ENCODE peak calls at places on chromosome 18, in five cellular contexts. One of them, this sample, is unnamed.

GRCh38 chr18:34594243-34594642 is 115.9 kb upstream of the DTNA start:
- DNase-seq in RKO: no peak
- DNase-seq in HuH-7: no peak
- DNase-seq in cerebellar cortex: no peak
- DNase-seq in CD8-positive, alpha-beta memory T cell: no peak
- DNase-seq in this sample: no peak

GRCh38 chr18:65906621-65907034 is 155.8 kb downstream of the CDH7 start:
- DNase-seq in RKO: no peak
- DNase-seq in HuH-7: no peak
- DNase-seq in cerebellar cortex: no peak
- DNase-seq in CD8-positive, alpha-beta memory T cell: no peak
- DNase-seq in this sample: no peak

GRCh38 chr18:57294547-57294946 is 57.8 kb upstream of the ST8SIA3 start:
- DNase-seq in RKO: no peak
- DNase-seq in HuH-7: no peak
- DNase-seq in cerebellar cortex: no peak
- DNase-seq in CD8-positive, alpha-beta memory T cell: no peak
- DNase-seq in this sample: no peak

GRCh38 chr18:22710628-22711380 is 222.3 kb upstream of the RBBP8 start:
- DNase-seq in RKO: no peak
- DNase-seq in HuH-7: peak; percentile 24
- DNase-seq in cerebellar cortex: no peak
- DNase-seq in CD8-positive, alpha-beta memory T cell: no peak
- DNase-seq in this sample: no peak

GRCh38 chr18:32847719-32848118 is 74.9 kb upstream of the KLHL14 start:
- DNase-seq in RKO: no peak
- DNase-seq in HuH-7: no peak
- DNase-seq in cerebellar cortex: no peak
- DNase-seq in CD8-positive, alpha-beta memory T cell: no peak
- DNase-seq in this sample: no peak

GRCh38 chr18:61669320-61669719 is 223.5 kb downstream of the RNF152 start:
- DNase-seq in RKO: no peak
- DNase-seq in HuH-7: no peak
- DNase-seq in cerebellar cortex: no peak
- DNase-seq in CD8-positive, alpha-beta memory T cell: no peak
- DNase-seq in this sample: no peak

GRCh38 chr18:75247601-75248421 is 37.2 kb downstream of the TSHZ1 start:
- DNase-seq in RKO: peak; percentile 68
- DNase-seq in HuH-7: no peak
- DNase-seq in cerebellar cortex: peak; percentile 53
- DNase-seq in CD8-positive, alpha-beta memory T cell: peak; percentile 53
- DNase-seq in this sample: no peak

GRCh38 chr18:2912357-2913299 is 65.8 kb downstream of the EMILIN2 start:
- DNase-seq in RKO: no peak
- DNase-seq in HuH-7: no peak
- DNase-seq in cerebellar cortex: no peak
- DNase-seq in CD8-positive, alpha-beta memory T cell: no peak
- DNase-seq in this sample: no peak

GRCh38 chr18:39571511-39571910 is 2005.9 kb upstream of the CELF4 start:
- DNase-seq in RKO: peak; percentile 8
- DNase-seq in HuH-7: peak; percentile 4
- DNase-seq in cerebellar cortex: peak; percentile 5
- DNase-seq in CD8-positive, alpha-beta memory T cell: no peak
- DNase-seq in this sample: no peak

GRCh38 chr18:49788327-49788908 is 24.9 kb downstream of the ACAA2 start:
- DNase-seq in RKO: no peak
- DNase-seq in HuH-7: no peak
- DNase-seq in cerebellar cortex: no peak
- DNase-seq in CD8-positive, alpha-beta memory T cell: no peak
- DNase-seq in this sample: no peak

GRCh38 chr18:47249602-47250001 is 1.9 kb downstream of the SKOR2 start:
- DNase-seq in RKO: no peak
- DNase-seq in HuH-7: no peak
- DNase-seq in cerebellar cortex: no peak
- DNase-seq in CD8-positive, alpha-beta memory T cell: no peak
- DNase-seq in this sample: no peak

GRCh38 chr18:35239314-35239713 is 1.5 kb upstream of the ZNF397 start:
- DNase-seq in RKO: peak; percentile 30
- DNase-seq in HuH-7: no peak
- DNase-seq in cerebellar cortex: no peak
- DNase-seq in CD8-positive, alpha-beta memory T cell: no peak
- DNase-seq in this sample: no peak

GRCh38 chr18:11752116-11752911 is 63.2 kb downstream of the GNAL start:
- DNase-seq in RKO: no peak
- DNase-seq in HuH-7: peak; percentile 64
- DNase-seq in cerebellar cortex: no peak
- DNase-seq in CD8-positive, alpha-beta memory T cell: no peak
- DNase-seq in this sample: peak; percentile 43

GRCh38 chr18:29188760-29189159 is 1011.8 kb upstream of the CDH2 start:
- DNase-seq in RKO: no peak
- DNase-seq in HuH-7: no peak
- DNase-seq in cerebellar cortex: no peak
- DNase-seq in CD8-positive, alpha-beta memory T cell: no peak
- DNase-seq in this sample: no peak

GRCh38 chr18:47420130-47420529 is 168.7 kb upstream of the SKOR2 start:
- DNase-seq in RKO: no peak
- DNase-seq in HuH-7: no peak
- DNase-seq in cerebellar cortex: no peak
- DNase-seq in CD8-positive, alpha-beta memory T cell: no peak
- DNase-seq in this sample: no peak

GRCh38 chr18:2909431-2910140 is 62.8 kb downstream of the EMILIN2 start:
- DNase-seq in RKO: no peak
- DNase-seq in HuH-7: no peak
- DNase-seq in cerebellar cortex: no peak
- DNase-seq in CD8-positive, alpha-beta memory T cell: no peak
- DNase-seq in this sample: no peak

GRCh38 chr18:10851824-10852225 is 297.5 kb downstream of the PIEZO2 start:
- DNase-seq in RKO: peak; percentile 72
- DNase-seq in HuH-7: peak; percentile 40
- DNase-seq in cerebellar cortex: peak; percentile 39
- DNase-seq in CD8-positive, alpha-beta memory T cell: no peak
- DNase-seq in this sample: no peak

GRCh38 chr18:2547477-2548087 is 23.7 kb downstream of the METTL4 start:
- DNase-seq in RKO: peak; percentile 68
- DNase-seq in HuH-7: peak; percentile 47
- DNase-seq in cerebellar cortex: peak; percentile 64
- DNase-seq in CD8-positive, alpha-beta memory T cell: peak; percentile 39
- DNase-seq in this sample: no peak

GRCh38 chr18:21241224-21242131 is 554 bp upstream of the GREB1L start:
- DNase-seq in RKO: no peak
- DNase-seq in HuH-7: peak; percentile 84
- DNase-seq in cerebellar cortex: no peak
- DNase-seq in CD8-positive, alpha-beta memory T cell: no peak
- DNase-seq in this sample: no peak

GRCh38 chr18:62950246-62950645 is 234.9 kb downstream of the PHLPP1 start:
- DNase-seq in RKO: no peak
- DNase-seq in HuH-7: no peak
- DNase-seq in cerebellar cortex: no peak
- DNase-seq in CD8-positive, alpha-beta memory T cell: no peak
- DNase-seq in this sample: no peak

GRCh38 chr18:12086249-12086648 is 7.4 kb upstream of the ANKRD62 start:
- DNase-seq in RKO: no peak
- DNase-seq in HuH-7: no peak
- DNase-seq in cerebellar cortex: no peak
- DNase-seq in CD8-positive, alpha-beta memory T cell: no peak
- DNase-seq in this sample: no peak

GRCh38 chr18:13551841-13552733 is 174.3 kb downstream of the FAM210A start:
- DNase-seq in RKO: no peak
- DNase-seq in HuH-7: no peak
- DNase-seq in cerebellar cortex: no peak
- DNase-seq in CD8-positive, alpha-beta memory T cell: no peak
- DNase-seq in this sample: no peak

GRCh38 chr18:58495634-58496033 is 133.3 kb downstream of the ALPK2 start:
- DNase-seq in RKO: no peak
- DNase-seq in HuH-7: no peak
- DNase-seq in cerebellar cortex: no peak
- DNase-seq in CD8-positive, alpha-beta memory T cell: no peak
- DNase-seq in this sample: no peak

GRCh38 chr18:79558196-79559120 is 121.1 kb upstream of the CTDP1 start:
- DNase-seq in RKO: no peak
- DNase-seq in HuH-7: no peak
- DNase-seq in cerebellar cortex: no peak
- DNase-seq in CD8-positive, alpha-beta memory T cell: no peak
- DNase-seq in this sample: no peak

GRCh38 chr18:58697131-58697530 is 25.9 kb downstream of the MALT1 start:
- DNase-seq in RKO: no peak
- DNase-seq in HuH-7: no peak
- DNase-seq in cerebellar cortex: no peak
- DNase-seq in CD8-positive, alpha-beta memory T cell: no peak
- DNase-seq in this sample: no peak

GRCh38 chr18:21194871-21195771 is 46.9 kb upstream of the GREB1L start:
- DNase-seq in RKO: peak; percentile 81
- DNase-seq in HuH-7: peak; percentile 28
- DNase-seq in cerebellar cortex: peak; percentile 62
- DNase-seq in CD8-positive, alpha-beta memory T cell: peak; percentile 7
- DNase-seq in this sample: no peak

GRCh38 chr18:67520276-67521035 is 3.9 kb upstream of the DSEL start:
- DNase-seq in RKO: no peak
- DNase-seq in HuH-7: no peak
- DNase-seq in cerebellar cortex: no peak
- DNase-seq in CD8-positive, alpha-beta memory T cell: no peak
- DNase-seq in this sample: no peak

GRCh38 chr18:79720359-79720733 is 40.7 kb downstream of the CTDP1 start:
- DNase-seq in RKO: peak; percentile 75
- DNase-seq in HuH-7: no peak
- DNase-seq in cerebellar cortex: no peak
- DNase-seq in CD8-positive, alpha-beta memory T cell: no peak
- DNase-seq in this sample: no peak

GRCh38 chr18:13239557-13239956 is 21.0 kb downstream of the LDLRAD4 start:
- DNase-seq in RKO: no peak
- DNase-seq in HuH-7: no peak
- DNase-seq in cerebellar cortex: no peak
- DNase-seq in CD8-positive, alpha-beta memory T cell: no peak
- DNase-seq in this sample: no peak

GRCh38 chr18:45245036-45245638 is 370.1 kb upstream of the SLC14A2 start:
- DNase-seq in RKO: no peak
- DNase-seq in HuH-7: no peak
- DNase-seq in cerebellar cortex: no peak
- DNase-seq in CD8-positive, alpha-beta memory T cell: no peak
- DNase-seq in this sample: no peak

GRCh38 chr18:22796069-22796468 is 137.1 kb upstream of the RBBP8 start:
- DNase-seq in RKO: no peak
- DNase-seq in HuH-7: no peak
- DNase-seq in cerebellar cortex: no peak
- DNase-seq in CD8-positive, alpha-beta memory T cell: no peak
- DNase-seq in this sample: no peak

GRCh38 chr18:78900938-78901909 is 78.4 kb upstream of the SALL3 start:
- DNase-seq in RKO: no peak
- DNase-seq in HuH-7: no peak
- DNase-seq in cerebellar cortex: no peak
- DNase-seq in CD8-positive, alpha-beta memory T cell: no peak
- DNase-seq in this sample: no peak

GRCh38 chr18:3391704-3392466 is 58.1 kb upstream of the TGIF1 start:
- DNase-seq in RKO: no peak
- DNase-seq in HuH-7: no peak
- DNase-seq in cerebellar cortex: no peak
- DNase-seq in CD8-positive, alpha-beta memory T cell: no peak
- DNase-seq in this sample: no peak

GRCh38 chr18:60975419-60975818 is 357.8 kb upstream of the CDH20 start:
- DNase-seq in RKO: no peak
- DNase-seq in HuH-7: no peak
- DNase-seq in cerebellar cortex: no peak
- DNase-seq in CD8-positive, alpha-beta memory T cell: no peak
- DNase-seq in this sample: no peak

GRCh38 chr18:38481576-38481975 is 916.0 kb upstream of the CELF4 start:
- DNase-seq in RKO: no peak
- DNase-seq in HuH-7: no peak
- DNase-seq in cerebellar cortex: no peak
- DNase-seq in CD8-positive, alpha-beta memory T cell: no peak
- DNase-seq in this sample: no peak

This sample was measured in activated CD4-positive, alpha-beta memory T cell treated with anti-CD3 and anti-CD28 coated beads for 36 hours.